ENCODE peak calls at places on chromosomes 1 and 21, in five cellular contexts. E is HCT116, Y is H1, W is GM12878, D is SK-N-SH. S is an unnamed sample.
A peak's percentile ranks its signal among the peaks of the same experiment; 100 is the strongest.

GRCh38 chr1:27045973-27046558 is 33.4 kb upstream of the TENT5B start:
- DNase-seq in E (peak; percentile 51), Y (peak; percentile 90), W (no peak), D (peak; percentile 77), S (peak; percentile 28)

GRCh38 chr1:116934586-116935207 is 25.0 kb downstream of the PTGFRN start:
- DNase-seq in E (no peak), Y (no peak), W (no peak), D (no peak), S (no peak)

GRCh38 chr1:231162970-231163830 is 1.3 kb downstream of the TRIM67 start:
- DNase-seq in E (no peak), Y (peak; percentile 64), W (no peak), D (peak; percentile 79), S (no peak)

GRCh38 chr21:14520535-14520934 is 25.6 kb downstream of the SAMSN1 start:
- DNase-seq in E (no peak), Y (no peak), W (no peak), D (no peak), S (no peak)

GRCh38 chr1:188904201-188904600 is 1573.5 kb downstream of the BRINP3 start:
- DNase-seq in E (no peak), Y (no peak), W (no peak), D (no peak), S (no peak)

GRCh38 chr1:211344335-211344664 is 17.7 kb downstream of the TRAF5 start:
- DNase-seq in E (no peak), Y (no peak), W (no peak), D (no peak), S (no peak)

GRCh38 chr1:17635811-17636210 is 96.3 kb downstream of the ARHGEF10L start:
- DNase-seq in E (no peak), Y (no peak), W (no peak), D (no peak), S (no peak)

GRCh38 chr1:117579221-117579906 is 26.5 kb upstream of the TENT5C start:
- DNase-seq in E (no peak), Y (no peak), W (no peak), D (no peak), S (no peak)

GRCh38 chr1:224454337-224455055 is 19.9 kb upstream of the WDR26 start:
- DNase-seq in E (no peak), Y (no peak), W (no peak), D (no peak), S (no peak)

GRCh38 chr1:23389846-23390321 is 20.2 kb upstream of the ZNF436 start:
- DNase-seq in E (no peak), Y (no peak), W (no peak), D (no peak), S (no peak)

GRCh38 chr1:69791311-69791710 is 223.6 kb downstream of the LRRC7 start:
- DNase-seq in E (no peak), Y (no peak), W (no peak), D (no peak), S (no peak)

GRCh38 chr1:110879758-110880606 is 7.0 kb downstream of the CD53 start:
- DNase-seq in E (no peak), Y (no peak), W (peak; percentile 65), D (no peak), S (no peak)

GRCh38 chr1:92872719-92873118 is 40.9 kb downstream of the RPL5 start:
- DNase-seq in E (no peak), Y (no peak), W (no peak), D (no peak), S (no peak)

GRCh38 chr1:217274416-217274815 is 356.5 kb downstream of the GPATCH2 start:
- DNase-seq in E (no peak), Y (no peak), W (no peak), D (no peak), S (no peak)

GRCh38 chr1:213123532-213123931 is 72.5 kb downstream of the RPS6KC1 start:
- DNase-seq in E (peak; percentile 72), Y (no peak), W (no peak), D (no peak), S (no peak)

GRCh38 chr1:43953361-43953760 is 6.6 kb downstream of the IPO13 start:
- DNase-seq in E (no peak), Y (no peak), W (no peak), D (no peak), S (no peak)

GRCh38 chr1:211646566-211646965 is 28.9 kb downstream of the NEK2 start:
- DNase-seq in E (no peak), Y (no peak), W (no peak), D (no peak), S (no peak)

GRCh38 chr1:231040800-231041704 is 998 bp upstream of the FAM89A start:
- DNase-seq in E (no peak), Y (peak; percentile 59), W (no peak), D (peak; percentile 48), S (no peak)

GRCh38 chr1:230750576-230750975 is 3.4 kb downstream of the CAPN9 start:
- DNase-seq in E (no peak), Y (no peak), W (no peak), D (no peak), S (no peak)

GRCh38 chr21:42198949-42199348 is 20.0 kb upstream of the ABCG1 start:
- DNase-seq in E (no peak), Y (no peak), W (no peak), D (no peak), S (no peak)

GRCh38 chr1:9211291-9211811 is 23.2 kb upstream of the H6PD start:
- DNase-seq in E (no peak), Y (no peak), W (no peak), D (no peak), S (no peak)

GRCh38 chr1:201570886-201571624 is 32.1 kb downstream of the NAV1 start:
- DNase-seq in E (no peak), Y (no peak), W (no peak), D (peak; percentile 58), S (no peak)

GRCh38 chr1:30879940-30880339 is 28.6 kb downstream of the SDC3 start:
- DNase-seq in E (no peak), Y (no peak), W (no peak), D (peak; percentile 69), S (no peak)

GRCh38 chr1:229230893-229231753 is 39.8 kb upstream of the RAB4A start:
- DNase-seq in E (peak; percentile 69), Y (peak; percentile 57), W (no peak), D (no peak), S (peak; percentile 27)

GRCh38 chr1:231844986-231845502 is 218.5 kb downstream of the DISC1 start:
- DNase-seq in E (no peak), Y (no peak), W (no peak), D (no peak), S (no peak)

GRCh38 chr1:64077281-64077940 is 126.0 kb upstream of the UBE2U start:
- DNase-seq in E (no peak), Y (no peak), W (no peak), D (no peak), S (no peak)

GRCh38 chr21:41361786-41362604 is at the start of gene MX2:
- DNase-seq in E (no peak), Y (no peak), W (peak; percentile 91), D (no peak), S (no peak)

GRCh38 chr1:21244154-21244553 is 46.1 kb downstream of the ECE1 start:
- DNase-seq in E (no peak), Y (no peak), W (no peak), D (no peak), S (no peak)

GRCh38 chr1:153962088-153963029 is 978 bp downstream of the SLC39A1 start:
- DNase-seq in E (no peak), Y (no peak), W (no peak), D (no peak), S (no peak)

GRCh38 chr1:35753626-35754260 is 16.0 kb downstream of the CLSPN start:
- DNase-seq in E (no peak), Y (no peak), W (no peak), D (no peak), S (no peak)

GRCh38 chr1:88701275-88701674 is 17.2 kb downstream of the PKN2 start:
- DNase-seq in E (no peak), Y (no peak), W (no peak), D (no peak), S (no peak)

GRCh38 chr1:192522673-192523072 is 52.9 kb upstream of the RGS1 start:
- DNase-seq in E (no peak), Y (no peak), W (no peak), D (no peak), S (no peak)

DNA sequence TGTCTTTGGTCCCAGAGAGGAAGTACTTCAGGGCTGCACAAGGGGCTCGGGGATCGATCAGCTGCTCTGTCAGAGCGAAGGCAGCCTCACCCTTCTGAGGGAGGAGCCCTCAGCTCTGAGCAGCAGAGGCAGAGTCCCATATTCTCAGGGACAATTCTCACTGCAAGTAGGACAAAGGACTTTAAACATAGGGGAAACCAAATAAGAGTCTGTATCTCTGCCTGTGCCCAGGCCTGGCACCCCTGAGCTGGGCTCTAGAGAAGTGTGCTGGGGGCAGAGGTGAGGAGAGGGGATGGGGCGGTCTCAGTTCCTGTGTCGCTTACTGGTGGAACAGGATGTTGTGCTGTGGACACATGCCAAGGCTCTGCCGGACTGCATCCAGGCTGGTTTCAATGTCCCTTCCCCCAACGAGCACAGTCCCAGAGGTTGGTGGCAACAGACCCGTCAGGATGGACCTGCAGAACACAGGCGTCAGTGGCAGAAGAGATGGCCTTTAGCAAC is 76.6 kb downstream of the ABCA4 start:
- DNase-seq in E (no peak), Y (no peak), W (no peak), D (no peak), S (no peak)
- TF ChIP-seq SIN3A in E (no peak), Y (no peak), W (no peak), D (no peak), S (no peak)

GRCh38 chr21:32576011-32576410 is 9.3 kb downstream of the TCP10L start:
- DNase-seq in E (no peak), Y (no peak), W (no peak), D (no peak), S (no peak)
- TF ChIP-seq POLR2AphosphoS5 in E (no peak), Y (no peak), W (no peak), D (no peak), S (no peak)

DNA sequence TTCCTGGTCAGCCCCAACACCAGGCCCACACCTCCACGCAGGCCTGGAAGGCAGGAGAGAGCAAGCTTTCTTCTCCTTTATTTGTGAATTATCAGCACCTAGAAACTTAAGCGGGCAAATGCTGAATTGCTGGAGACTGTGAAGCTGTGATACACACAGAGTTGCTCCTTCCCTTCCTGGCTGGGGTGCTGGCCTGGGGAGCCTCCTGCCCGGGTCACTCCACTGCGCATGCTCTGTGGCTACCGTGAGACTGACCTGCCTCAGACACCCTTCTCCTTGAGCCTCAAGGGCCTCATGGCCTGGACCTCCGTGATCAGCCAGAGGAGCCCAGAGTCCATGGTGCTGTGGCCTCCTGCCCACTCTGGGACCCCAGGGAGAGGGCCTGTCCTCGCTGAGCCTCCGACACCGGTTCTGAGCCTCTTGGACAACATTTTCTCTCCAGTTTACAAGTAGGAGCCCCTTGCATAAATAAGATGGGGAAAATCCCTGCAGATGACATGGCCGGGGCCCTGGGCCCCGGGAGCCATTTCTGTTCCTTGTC is 18.0 kb downstream of the AGPAT3 start:
- DNase-seq in E (no peak), Y (no peak), W (no peak), D (no peak), S (no peak)
- TF ChIP-seq SIN3A in E (no peak), Y (no peak), W (no peak), D (no peak), S (no peak)

GRCh38 chr1:15584489-15585363 is at the start of gene AGMAT:
- DNase-seq in E (no peak), Y (peak; percentile 89), W (no peak), D (peak; percentile 84), S (no peak)
- TF ChIP-seq POLR2AphosphoS5 in E (no peak), Y (peak; percentile 62), W (peak; percentile 42), D (no peak), S (peak; percentile 35)